ENCODE peak calls at places on chromosomes 11 and 22, in four cellular contexts. V is mesendoderm, Y is H1, J is IMR-90. A is an unnamed sample.

GRCh38 chr11:33635161-33635560 is 65.5 kb downstream of the C11orf91 start:
- DNase-seq in V (no peak), Y (no peak), J (peak), A (no peak)

GRCh38 chr11:94186342-94187203 is 57.9 kb downstream of the PANX1 start:
- DNase-seq in V (peak), Y (no peak), J (no peak), A (no peak)

GRCh38 chr22:40175571-40176105 is 2.1 kb upstream of the TNRC6B start:
- DNase-seq in V (no peak), Y (no peak), J (no peak), A (no peak)

GRCh38 chr11:102495161-102496042 is 35.1 kb downstream of the MMP7 start:
- DNase-seq in V (peak), Y (peak), J (peak), A (peak)

GRCh38 chr11:64489831-64490441 is 101.1 kb upstream of the SLC22A12 start:
- DNase-seq in V (peak), Y (peak), J (peak), A (peak)

GRCh38 chr11:115103921-115104320 is 400.3 kb downstream of the CADM1 start:
- DNase-seq in V (no peak), Y (no peak), J (no peak), A (no peak)

GRCh38 chr11:70915158-70915795 is 337.1 kb downstream of the SHANK2 start:
- DNase-seq in V (no peak), Y (no peak), J (no peak), A (no peak)

GRCh38 chr11:130737041-130737830 is 179.0 kb downstream of the SNX19 start:
- DNase-seq in V (no peak), Y (no peak), J (no peak), A (no peak)

GRCh38 chr22:48942698-48943566 is 884.7 kb downstream of the BRD1 start:
- DNase-seq in V (no peak), Y (peak), J (no peak), A (peak)

GRCh38 chr11:122375687-122376399 is 259.8 kb upstream of the BLID start:
- DNase-seq in V (no peak), Y (no peak), J (peak), A (no peak)

GRCh38 chr22:44441401-44442185 is 56.4 kb downstream of the RTL6 start:
- DNase-seq in V (no peak), Y (no peak), J (no peak), A (peak)

GRCh38 chr11:28133146-28133545 is 25.0 kb downstream of the METTL15 start:
- DNase-seq in V (no peak), Y (no peak), J (peak), A (no peak)

GRCh38 chr11:28137832-28138231 is 29.6 kb downstream of the METTL15 start:
- DNase-seq in V (peak), Y (no peak), J (no peak), A (no peak)

DNA sequence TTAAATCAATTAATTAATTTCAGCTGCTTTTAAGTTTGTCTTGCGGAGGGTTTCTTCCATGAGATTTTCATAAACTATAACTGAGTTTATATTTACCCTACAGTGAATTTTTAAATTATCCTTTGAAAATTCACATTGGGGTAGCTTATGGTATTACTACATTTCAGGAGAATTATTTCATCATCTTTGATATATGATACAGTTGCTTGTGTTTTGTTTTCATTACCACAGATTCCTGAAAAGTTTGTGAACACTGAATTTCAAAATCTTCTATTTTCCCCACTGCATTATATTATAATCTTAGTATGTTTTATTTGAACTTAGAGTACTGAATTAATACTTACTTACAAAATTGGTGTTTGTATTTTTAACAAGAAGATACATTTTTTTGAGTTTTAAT is 24.4 kb downstream of the METTL15 start:
- DNase-seq in V (no peak), Y (no peak), J (peak), A (no peak)
- H2AK5ac ChIP-seq in V (no peak), Y (no peak), J (no peak), A (no peak)

GRCh38 chr11:112401036-112401769 is 140.5 kb upstream of the PLET1 start:
- DNase-seq in V (no peak), Y (no peak), J (no peak), A (no peak)
- H4K5ac ChIP-seq in V (no peak), Y (no peak), J (no peak), A (no peak)

GRCh38 chr22:45964926-45965564 is 11.9 kb downstream of the WNT7B start:
- DNase-seq in V (no peak), Y (no peak), J (no peak), A (no peak)

GRCh38 chr22:45964372-45964771 is 12.6 kb downstream of the WNT7B start:
- DNase-seq in V (no peak), Y (no peak), J (no peak), A (no peak)

GRCh38 chr22:45962431-45962712 is 14.6 kb downstream of the WNT7B start:
- DNase-seq in V (no peak), Y (no peak), J (no peak), A (no peak)

GRCh38 chr22:45962756-45963155 is 14.2 kb downstream of the WNT7B start:
- DNase-seq in V (no peak), Y (no peak), J (no peak), A (no peak)

GRCh38 chr22:45963821-45964220 is 13.1 kb downstream of the WNT7B start:
- DNase-seq in V (no peak), Y (no peak), J (no peak), A (no peak)
- H2AK5ac ChIP-seq in V (no peak), Y (no peak), J (no peak), A (no peak)

GRCh38 chr11:32316846-32317525 is 118.4 kb downstream of the WT1 start:
- DNase-seq in V (no peak), Y (no peak), J (no peak), A (no peak)

GRCh38 chr11:32318071-32318815 is 117.1 kb downstream of the WT1 start:
- DNase-seq in V (no peak), Y (no peak), J (no peak), A (no peak)

GRCh38 chr11:32315121-32315520 is 120.2 kb downstream of the WT1 start:
- DNase-seq in V (no peak), Y (no peak), J (no peak), A (no peak)

GRCh38 chr11:32316232-32316631 is 119.1 kb downstream of the WT1 start:
- DNase-seq in V (no peak), Y (no peak), J (no peak), A (no peak)

GRCh38 chr11:32317646-32318045 is 117.7 kb downstream of the WT1 start:
- DNase-seq in V (no peak), Y (no peak), J (no peak), A (no peak)
- H4K5ac ChIP-seq in V (no peak), Y (no peak), J (no peak), A (no peak)